ENCODE peak calls at places on chromosome 6, in nine cellular contexts. T, S, I, N, W, R, Z, K and Q are unnamed samples.

GRCh38 chr6:107418118-107418517 is 41.2 kb downstream of the PDSS2 start:
- DNase-seq in T (peak; percentile 20), S (peak; percentile 61), I (peak; percentile 3), N (no peak), W (no peak), R (no peak), Z (no peak), K (no peak), Q (no peak)

GRCh38 chr6:54681987-54682386 is 164.6 kb upstream of the FAM83B start:
- DNase-seq in T (peak; percentile 82), S (peak; percentile 87), I (no peak), N (no peak), W (no peak), R (no peak), Z (no peak), K (no peak), Q (no peak)

GRCh38 chr6:41723178-41723935 is 12.1 kb downstream of the TFEB start:
- DNase-seq in T (peak; percentile 78), S (peak; percentile 95), I (peak; percentile 83), N (no peak), W (peak; percentile 93), R (no peak), Z (no peak), K (peak; percentile 93), Q (no peak)

GRCh38 chr6:72941751-72942150 is 283.5 kb downstream of the KHDC1L start:
- DNase-seq in T (no peak), S (no peak), I (no peak), N (no peak), W (no peak), R (no peak), Z (no peak), K (no peak), Q (no peak)

GRCh38 chr6:85449818-85450577 is at the start of gene NT5E:
- DNase-seq in T (peak; percentile 72), S (peak; percentile 74), I (peak; percentile 55), N (no peak), W (peak; percentile 91), R (peak; percentile 31), Z (peak; percentile 90), K (peak; percentile 88), Q (no peak)

GRCh38 chr6:5723905-5724691 is 282.6 kb downstream of the NRN1 start:
- DNase-seq in T (no peak), S (peak; percentile 42), I (no peak), N (no peak), W (no peak), R (no peak), Z (no peak), K (peak; percentile 73), Q (no peak)

GRCh38 chr6:37538107-37538506 is 38.4 kb upstream of the CCDC167 start:
- DNase-seq in T (no peak), S (no peak), I (peak; percentile 60), N (no peak), W (no peak), R (no peak), Z (no peak), K (no peak), Q (no peak)

GRCh38 chr6:72580281-72580940 is 41.5 kb upstream of the KCNQ5 start:
- DNase-seq in T (peak; percentile 89), S (peak; percentile 86), I (peak; percentile 19), N (no peak), W (no peak), R (peak; percentile 50), Z (peak; percentile 11), K (no peak), Q (peak; percentile 34)

GRCh38 chr6:168877821-168878282 is 375.8 kb downstream of the THBS2 start:
- DNase-seq in T (peak; percentile 11), S (no peak), I (no peak), N (no peak), W (no peak), R (no peak), Z (no peak), K (no peak), Q (peak; percentile 15)

GRCh38 chr6:1244941-1245340 is 67.0 kb upstream of the FOXQ1 start:
- DNase-seq in T (no peak), S (no peak), I (no peak), N (no peak), W (no peak), R (no peak), Z (no peak), K (no peak), Q (no peak)

GRCh38 chr6:5851261-5851757 is 155.4 kb downstream of the NRN1 start:
- DNase-seq in T (no peak), S (peak; percentile 30), I (peak; percentile 13), N (no peak), W (peak; percentile 80), R (peak; percentile 36), Z (no peak), K (peak; percentile 87), Q (no peak)

GRCh38 chr6:169070506-169071176 is 183.0 kb downstream of the THBS2 start:
- DNase-seq in T (peak; percentile 100), S (peak; percentile 100), I (peak; percentile 72), N (no peak), W (peak; percentile 93), R (peak; percentile 14), Z (no peak), K (no peak), Q (no peak)

GRCh38 chr6:136737343-136738177 is 54.7 kb downstream of the MAP3K5 start:
- DNase-seq in T (peak; percentile 86), S (peak; percentile 76), I (no peak), N (no peak), W (no peak), R (peak; percentile 15), Z (no peak), K (no peak), Q (no peak)

DNA sequence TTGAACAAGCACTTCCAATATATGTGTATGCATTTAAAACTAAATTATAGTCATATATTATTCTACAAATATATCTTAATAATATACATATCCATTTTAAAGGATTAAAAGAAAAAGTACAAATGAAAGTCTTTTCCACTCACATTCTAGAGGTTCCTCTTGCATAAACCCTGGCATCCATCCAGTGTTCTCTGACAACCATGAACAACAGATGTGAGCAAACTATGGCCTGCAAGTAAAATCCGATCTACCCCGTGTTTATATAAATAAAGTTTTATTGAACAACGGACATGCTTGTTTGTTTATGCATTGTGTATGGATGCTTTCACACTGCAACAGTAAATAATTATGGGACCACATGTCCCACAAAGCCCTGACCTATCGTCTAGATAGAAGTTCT is 1122.3 kb downstream of the EPHA7 start:
- DNase-seq in T (no peak), S (peak; percentile 38), I (no peak), N (no peak), W (no peak), R (no peak), Z (no peak), K (no peak), Q (no peak)
- H3K4me3 ChIP-seq in T (no peak overlapping the region), S (no peak overlapping the region), I (no peak overlapping the region), N (no peak overlapping the region), W (no peak overlapping the region), R (no peak overlapping the region), Z (no peak overlapping the region), K (no peak overlapping the region), Q (no peak overlapping the region)

GRCh38 chr6:47428746-47429664 is 48.6 kb upstream of the CD2AP start:
- DNase-seq in T (no peak), S (no peak), I (no peak), N (no peak), W (no peak), R (no peak), Z (no peak), K (no peak), Q (no peak)
- TF ChIP-seq CTCF in T (no peak), S (no peak), I (no peak), N (no peak), W (no peak), R (no peak), Z (no peak), K (no peak), Q (no peak)

GRCh38 chr6:129321303-129321702 is 388.7 kb downstream of the ARHGAP18 start:
- DNase-seq in T (no peak), S (peak; percentile 6), I (no peak), N (no peak), W (no peak), R (no peak), Z (no peak), K (no peak), Q (no peak)
- H3K4me3 ChIP-seq in T (no peak overlapping the region), S (no peak overlapping the region), I (no peak overlapping the region), N (no peak overlapping the region), W (no peak overlapping the region), R (no peak overlapping the region), Z (no peak overlapping the region), K (no peak overlapping the region), Q (no peak overlapping the region)

GRCh38 chr6:7260291-7261029 is 52.5 kb downstream of the SSR1 start:
- DNase-seq in T (no peak), S (no peak), I (no peak), N (no peak), W (peak; percentile 35), R (no peak), Z (no peak), K (no peak), Q (no peak)

GRCh38 chr6:7262037-7262461 is 51.0 kb downstream of the SSR1 start:
- DNase-seq in T (no peak), S (no peak), I (peak; percentile 9), N (no peak), W (peak; percentile 76), R (peak; percentile 49), Z (no peak), K (no peak), Q (no peak)

GRCh38 chr6:7264041-7264440 is 49.0 kb downstream of the SSR1 start:
- DNase-seq in T (no peak), S (no peak), I (no peak), N (no peak), W (peak; percentile 70), R (no peak), Z (no peak), K (no peak), Q (no peak)

GRCh38 chr6:7262746-7263335 is 50.2 kb downstream of the SSR1 start:
- DNase-seq in T (no peak), S (no peak), I (no peak), N (no peak), W (peak; percentile 27), R (no peak), Z (no peak), K (no peak), Q (no peak)

DNA sequence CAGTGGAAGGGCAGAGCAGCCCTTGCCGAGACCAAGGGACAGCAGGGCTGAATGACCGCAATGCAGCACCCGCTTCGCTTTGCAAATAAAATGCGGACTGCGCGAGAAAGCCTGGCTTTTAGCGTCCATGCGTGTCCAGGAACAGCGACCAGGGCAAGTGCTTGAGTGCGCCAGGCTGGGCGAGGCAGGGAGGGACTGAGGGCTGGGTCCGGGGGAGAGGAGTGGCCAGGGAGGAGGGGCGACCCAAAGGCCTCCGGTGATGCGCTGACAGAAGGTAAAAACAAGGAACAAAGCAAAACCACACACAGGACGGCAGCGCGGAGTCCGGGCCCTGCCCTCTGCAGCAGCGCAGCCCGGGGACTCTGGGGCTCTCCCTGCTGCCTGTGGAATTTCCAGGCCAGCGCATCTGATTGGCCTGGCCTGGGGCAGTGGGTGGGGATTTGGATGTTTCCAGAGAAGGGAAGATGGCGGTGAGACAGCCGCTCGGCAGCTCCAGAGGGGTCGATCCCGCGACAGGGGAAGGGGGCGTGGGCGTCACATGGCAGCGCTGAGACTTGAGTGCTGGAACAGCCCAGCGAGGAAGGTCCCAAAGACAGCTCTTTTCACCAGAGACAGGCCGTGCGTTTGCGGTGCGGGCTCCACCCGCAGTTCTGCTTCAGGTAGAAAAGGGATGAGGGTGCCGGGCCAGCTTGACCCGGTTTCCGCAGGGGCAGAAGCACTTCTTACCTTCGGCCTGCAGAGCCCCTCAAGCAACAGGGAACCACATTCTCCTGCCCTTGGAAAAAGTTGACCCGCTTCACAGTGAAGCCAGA is 51.8 kb downstream of the SSR1 start:
- DNase-seq in T (peak; percentile 78), S (peak; percentile 85), I (peak; percentile 95), N (no peak), W (peak; percentile 95), R (peak; percentile 87), Z (peak; percentile 90), K (peak; percentile 92), Q (peak; percentile 81)
- TF ChIP-seq CTCF in T (no peak), S (no peak), I (no peak), N (no peak), W (no peak), R (no peak), Z (no peak), K (no peak), Q (no peak)

GRCh38 chr6:44535446-44535845 is 147.9 kb downstream of the CDC5L start:
- DNase-seq in T (no peak), S (no peak), I (no peak), N (peak; percentile 34), W (no peak), R (no peak), Z (no peak), K (no peak), Q (no peak)
- H3K4me3 ChIP-seq in T (no peak overlapping the region), S (no peak overlapping the region), I (no peak overlapping the region), N (no peak overlapping the region), W (no peak overlapping the region), R (no peak overlapping the region), Z (no peak overlapping the region), K (no peak overlapping the region), Q (no peak overlapping the region)